ENCODE peak calls at places on chromosomes 7 and 10, in six cellular contexts. C is PC-3, B is GM12878, Z is mammary epithelial cell, T is MM.1S, D is K562. J is an unnamed sample. For H3K36me3, the result is how much of the 10 kb centered on the place peaks cover.

GRCh38 chr10:98846787-98847186 is 388.9 kb downstream of the HPSE2 start:
- DNase-seq in Z (no peak), B (no peak), D (no peak), T (no peak), C (no peak), J (no peak)

GRCh38 chr7:1510780-1511154 is 6.6 kb upstream of the INTS1 start:
- DNase-seq in Z (no peak), T (no peak), B (no peak), C (no peak), D (no peak), J (no peak)

GRCh38 chr7:73706122-73707044 is 13.1 kb downstream of the STX1A start:
- DNase-seq in C (peak), T (no peak), D (no peak), Z (no peak), B (no peak), J (no peak)

GRCh38 chr10:29317027-29317420 is 28.2 kb downstream of the LYZL1 start:
- DNase-seq in B (no peak), C (peak), T (no peak), D (no peak), Z (no peak), J (no peak)

GRCh38 chr10:605632-606325 is 83.7 kb downstream of the DIP2C start:
- DNase-seq in D (no peak), T (no peak), C (no peak), Z (no peak), B (no peak), J (no peak)

GRCh38 chr10:47277352-47278151 is 22.4 kb upstream of the GDF10 start:
- DNase-seq in Z (peak), B (no peak), D (no peak), T (no peak), C (peak), J (no peak)

GRCh38 chr7:92425311-92425947 is 21.9 kb upstream of the GATAD1 start:
- DNase-seq in T (peak), B (no peak), Z (no peak), C (no peak), D (no peak), J (no peak)

GRCh38 chr7:50531401-50531906 is 33.8 kb downstream of the DDC start:
- DNase-seq in Z (peak), T (no peak), C (peak), B (no peak), D (no peak), J (no peak)

GRCh38 chr10:132958886-132959295 is 16.5 kb upstream of the CFAP46 start:
- DNase-seq in B (no peak), D (no peak), T (no peak), Z (no peak), C (no peak), J (no peak)

GRCh38 chr7:113835367-113835766 is 83.4 kb downstream of the PPP1R3A start:
- DNase-seq in T (no peak), B (no peak), C (no peak), Z (no peak), D (no peak), J (no peak)

GRCh38 chr10:72425133-72425532 is 70.4 kb upstream of the DNAJB12 start:
- DNase-seq in C (no peak), T (no peak), D (no peak), B (no peak), Z (no peak), J (no peak)

GRCh38 chr10:42618424-42618823 is 19.9 kb downstream of the ZNF33B start:
- DNase-seq in D (no peak), B (no peak), Z (no peak), C (no peak), T (no peak), J (no peak)
- H3K36me3 ChIP-seq in D (under half), B (under half), Z (under half), C (under half), T (under half), J (under half)

GRCh38 chr10:126842836-126843235 is 62.4 kb upstream of the DOCK1 start:
- DNase-seq in Z (no peak), D (no peak), C (no peak), B (no peak), T (no peak), J (no peak)

GRCh38 chr10:126842356-126842755 is 62.9 kb upstream of the DOCK1 start:
- DNase-seq in D (no peak), B (no peak), Z (no peak), T (no peak), C (no peak), J (no peak)

GRCh38 chr10:126843299-126843934 is 61.8 kb upstream of the DOCK1 start:
- DNase-seq in Z (no peak), C (no peak), B (no peak), D (no peak), T (no peak), J (no peak)

GRCh38 chr10:126846469-126846868 is 58.8 kb upstream of the DOCK1 start:
- DNase-seq in C (no peak), Z (no peak), T (no peak), B (no peak), D (no peak), J (no peak)

DNA sequence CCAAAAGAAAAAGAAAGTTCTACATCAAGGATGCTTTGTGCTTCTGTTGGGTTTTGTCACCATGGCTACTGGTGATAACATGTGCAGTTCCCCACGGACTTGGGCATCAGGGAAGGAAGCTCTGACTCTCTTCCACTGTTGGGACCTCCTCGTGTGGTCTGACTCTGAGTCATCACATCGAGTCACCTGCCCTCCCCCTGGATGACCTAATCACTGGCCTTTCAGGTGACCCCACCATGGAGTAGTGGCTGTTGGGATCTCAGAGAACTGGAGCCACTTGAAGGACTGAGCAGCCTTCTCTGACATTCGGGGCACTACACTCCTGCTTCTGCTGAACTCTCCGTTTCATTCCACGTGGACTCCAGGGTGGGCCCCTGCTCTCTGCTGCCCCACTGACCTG is 60.8 kb upstream of the DOCK1 start:
- DNase-seq in B (no peak), C (no peak), T (no peak), Z (peak), D (no peak), J (no peak)
- H3K4me3 ChIP-seq in B (no peak), C (no peak), T (no peak), Z (no peak), D (no peak), J (no peak)

GRCh38 chr7:139965942-139966628 is 96.7 kb downstream of the PARP12 start:
- DNase-seq in Z (no peak), D (no peak), C (no peak), B (no peak), T (no peak), J (no peak)

GRCh38 chr7:139972000-139972399 is 90.8 kb downstream of the PARP12 start:
- DNase-seq in C (no peak), T (no peak), D (no peak), Z (no peak), B (no peak), J (no peak)

GRCh38 chr7:139966906-139967305 is 95.8 kb downstream of the PARP12 start:
- DNase-seq in T (no peak), B (no peak), D (no peak), Z (no peak), C (no peak), J (no peak)

GRCh38 chr7:139973091-139973490 is 89.7 kb downstream of the PARP12 start:
- DNase-seq in C (no peak), B (no peak), Z (no peak), D (no peak), T (no peak), J (no peak)

GRCh38 chr7:139968931-139969330 is 93.8 kb downstream of the PARP12 start:
- DNase-seq in Z (no peak), B (no peak), C (no peak), D (no peak), T (no peak), J (no peak)
- H3K9ac ChIP-seq in Z (no peak), B (no peak), C (no peak), D (no peak), T (no peak), J (no peak)

DNA sequence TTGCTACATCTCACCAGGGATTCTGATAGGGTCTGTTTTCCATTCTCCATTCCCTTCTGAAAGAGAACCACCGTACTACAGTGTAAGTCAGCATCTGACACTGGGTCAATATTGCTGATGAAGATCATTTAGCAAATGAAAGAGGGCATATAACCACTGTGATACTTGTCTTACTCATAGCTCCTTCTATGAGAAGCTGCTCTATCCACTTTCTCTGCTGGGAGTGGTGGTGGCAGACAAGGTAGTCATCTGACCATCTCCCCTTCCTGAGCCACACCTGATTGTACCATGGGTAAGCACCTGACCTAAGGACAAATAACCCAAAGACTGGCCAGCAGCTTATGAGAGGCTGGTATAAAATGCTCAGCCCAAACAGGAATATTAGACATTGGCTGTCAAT is 220.4 kb downstream of the DOCK4 start:
- DNase-seq in T (no peak), Z (peak), B (no peak), C (peak), D (no peak), J (no peak)
- H3K36me3 ChIP-seq in T (under half), Z (under half), B (under half), C (under half), D (under half), J (under half)

J was measured in adipocyte.